ENCODE peak calls at places on chromosome 10, in seven cellular contexts. S is left ventricle myocardium inferior, B is mesenchymal stem cell, T is cardiac muscle cell, Z is mammary epithelial cell, W is thoracic aorta, P is kidney. E is an unnamed sample. For H3K9me3, the result is how much of the 10 kb centered on the place peaks cover.

GRCh38 chr10:30433286-30433778 is 652 bp upstream of the MAP3K8 start:
- DNase-seq in B (peak), Z (no peak), W (no peak), P (peak), T (peak), S (peak), E (peak)

GRCh38 chr10:34213193-34213804 is 601.8 kb downstream of the PARD3 start:
- DNase-seq in T (no peak), W (no peak), B (no peak), S (no peak), Z (no peak), P (no peak), E (no peak)

GRCh38 chr10:114684085-114684821 is 26.2 kb upstream of the ABLIM1 start:
- DNase-seq in Z (no peak), T (no peak), S (peak), W (no peak), P (peak), B (peak), E (peak)

GRCh38 chr10:118108194-118109026 is 61.7 kb upstream of the RAB11FIP2 start:
- DNase-seq in Z (peak), B (no peak), P (no peak), W (no peak), S (no peak), T (no peak), E (no peak)

GRCh38 chr10:55024718-55025117 is 223.7 kb upstream of the PCDH15 start:
- DNase-seq in B (peak), W (no peak), S (no peak), Z (no peak), T (peak), P (no peak), E (no peak)

GRCh38 chr10:14468022-14468421 is 137.3 kb upstream of the FRMD4A start:
- DNase-seq in S (no peak), Z (no peak), T (no peak), P (no peak), W (no peak), B (no peak), E (no peak)

GRCh38 chr10:14063531-14064317 is 267.0 kb downstream of the FRMD4A start:
- DNase-seq in T (peak), B (peak), S (no peak), W (no peak), P (peak), Z (no peak), E (no peak)

GRCh38 chr10:50347394-50347802 is 96.1 kb upstream of the ASAH2 start:
- DNase-seq in W (no peak), P (no peak), S (no peak), Z (no peak), B (no peak), T (no peak), E (no peak)

GRCh38 chr10:129679207-129679606 is 212.2 kb downstream of the MGMT start:
- DNase-seq in T (no peak), B (no peak), P (no peak), S (no peak), Z (no peak), W (no peak), E (no peak)

GRCh38 chr10:11307937-11308336 is 290.3 kb downstream of the CELF2 start:
- DNase-seq in P (no peak), S (no peak), W (no peak), B (no peak), Z (no peak), T (no peak), E (no peak)

GRCh38 chr10:62732841-62733653 is 71.5 kb upstream of the ADO start:
- DNase-seq in Z (peak), S (no peak), W (no peak), P (no peak), B (peak), T (no peak), E (peak)

GRCh38 chr10:52621635-52622079 is 150.9 kb downstream of the MBL2 start:
- DNase-seq in B (no peak), T (peak), W (no peak), S (no peak), P (no peak), Z (no peak), E (no peak)

GRCh38 chr10:67923551-67923950 is 39.1 kb downstream of the SIRT1 start:
- DNase-seq in T (no peak), P (no peak), B (no peak), W (no peak), Z (peak), S (no peak), E (peak)

GRCh38 chr10:97913554-97913953 is 63.9 kb downstream of the GOLGA7B start:
- DNase-seq in S (no peak), W (no peak), P (no peak), T (no peak), B (no peak), Z (no peak), E (no peak)

DNA sequence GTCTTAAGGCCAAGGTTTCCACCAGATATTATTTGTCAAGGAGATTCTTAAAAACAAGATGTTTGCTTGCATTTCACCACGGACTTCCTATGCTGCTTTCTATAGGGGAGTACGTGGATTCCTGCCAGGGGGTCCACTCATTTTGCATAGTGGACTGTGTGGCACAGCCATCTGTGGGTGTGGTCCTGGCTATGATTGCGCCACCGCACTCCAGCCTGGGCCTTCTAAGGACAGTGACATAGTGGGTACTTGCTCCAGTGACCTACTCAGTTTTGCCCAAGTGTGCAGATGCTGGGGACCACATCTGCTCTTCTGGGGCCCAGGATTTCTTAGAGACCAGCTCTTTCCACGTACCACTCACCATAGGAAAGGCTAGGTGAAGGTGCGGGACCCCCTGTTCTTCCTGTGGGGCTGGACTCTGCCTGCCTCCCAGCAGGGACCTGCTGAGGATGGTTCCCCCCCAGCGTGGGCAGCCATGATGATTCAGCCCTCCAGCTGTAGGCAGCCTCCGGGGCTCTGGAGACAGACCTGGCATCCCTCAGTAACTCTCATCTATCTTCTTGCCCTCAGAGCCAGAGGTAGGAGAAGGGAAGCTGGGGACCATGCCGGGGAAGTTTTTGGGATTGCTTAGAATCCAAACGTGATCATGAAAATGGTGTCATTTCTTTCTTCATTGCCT is 42.9 kb downstream of the HK1 start:
- DNase-seq in T (no peak), S (no peak), Z (no peak), W (no peak), P (no peak), B (peak), E (no peak)
- H3K4me3 ChIP-seq in T (no peak), S (no peak), Z (no peak), W (peak), P (no peak), B (peak), E (no peak)

GRCh38 chr10:42598249-42598873 is 40.0 kb downstream of the ZNF33B start:
- DNase-seq in W (no peak), S (no peak), P (no peak), Z (no peak), T (no peak), B (no peak), E (no peak)

GRCh38 chr10:42594246-42594650 is 44.1 kb downstream of the ZNF33B start:
- DNase-seq in P (no peak), S (no peak), B (peak), Z (peak), W (no peak), T (no peak), E (no peak)

GRCh38 chr10:42596196-42596595 is 42.2 kb downstream of the ZNF33B start:
- DNase-seq in T (no peak), Z (no peak), S (no peak), P (no peak), W (no peak), B (no peak), E (no peak)

GRCh38 chr10:42593284-42593683 is 45.1 kb downstream of the ZNF33B start:
- DNase-seq in W (no peak), T (no peak), B (peak), P (no peak), S (no peak), Z (no peak), E (no peak)
- H3K9me3 ChIP-seq in W (under half), T (under half), B (half or more), P (under half), S (half or more), Z (under half), E (half or more)

GRCh38 chr10:124145109-124145860 is 51.9 kb upstream of the CHST15 start:
- DNase-seq in P (peak), Z (peak), W (no peak), B (peak), T (no peak), S (peak), E (no peak)

GRCh38 chr10:124142960-124143359 is 49.6 kb upstream of the CHST15 start:
- DNase-seq in T (no peak), W (no peak), Z (no peak), B (no peak), P (peak), S (no peak), E (no peak)

GRCh38 chr10:124142296-124142853 is 49.0 kb upstream of the CHST15 start:
- DNase-seq in B (no peak), W (no peak), P (peak), T (no peak), Z (no peak), S (no peak), E (no peak)

GRCh38 chr10:124144536-124144935 is 51.1 kb upstream of the CHST15 start:
- DNase-seq in S (no peak), W (no peak), Z (no peak), T (no peak), P (no peak), B (no peak), E (no peak)

GRCh38 chr10:124143721-124144120 is 50.3 kb upstream of the CHST15 start:
- DNase-seq in B (no peak), T (no peak), P (peak), S (no peak), W (no peak), Z (no peak), E (no peak)
- H3K4me3 ChIP-seq in B (no peak), T (no peak), P (no peak), S (no peak), W (no peak), Z (no peak), E (no peak)

DNA sequence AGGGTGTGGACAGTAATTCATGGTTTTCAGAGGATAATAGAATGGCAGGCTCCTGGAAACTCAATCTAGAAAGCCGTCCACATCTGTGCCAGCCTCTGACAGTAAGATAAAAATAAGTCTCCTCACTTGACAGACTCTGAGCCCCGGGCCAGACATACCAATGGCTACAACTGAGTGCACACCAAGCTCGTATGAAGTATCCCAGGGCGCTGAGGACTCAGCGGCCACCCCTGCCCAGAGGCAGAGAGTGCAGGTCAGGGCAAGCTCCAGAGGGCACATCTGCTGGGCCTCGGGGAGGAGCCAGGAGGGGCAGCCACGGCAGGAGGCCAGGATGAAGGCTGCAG is 262.8 kb upstream of the TCERG1L start:
- DNase-seq in T (no peak), P (no peak), B (no peak), S (no peak), W (no peak), Z (no peak), E (no peak)
- H3K9me3 ChIP-seq in T (under half), P (under half), B (under half), S (under half), W (under half), Z (under half), E (under half)

DNA sequence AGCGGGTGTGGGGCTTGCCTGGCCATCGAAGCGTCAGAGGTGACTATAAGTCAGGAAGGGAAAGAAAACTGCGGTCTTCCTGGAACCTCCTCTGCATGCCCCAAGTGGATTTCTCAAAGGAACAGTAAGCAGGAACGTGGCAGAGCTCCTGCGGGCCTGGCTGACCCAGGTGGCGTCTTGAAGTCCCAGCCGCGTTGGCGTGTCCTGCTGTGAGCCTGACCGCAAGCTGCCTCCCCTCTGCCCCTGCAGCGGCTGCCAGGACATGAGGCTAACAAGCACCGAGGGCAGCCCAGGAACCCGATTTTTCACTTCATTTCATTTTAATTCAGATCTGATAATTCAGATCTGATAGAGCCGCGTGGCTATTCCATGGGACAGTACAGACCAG is 55.4 kb downstream of the NKX6-2 start:
- DNase-seq in Z (no peak), P (no peak), B (no peak), S (no peak), T (no peak), W (no peak), E (no peak)
- H3K4me3 ChIP-seq in Z (no peak), P (no peak), B (no peak), S (no peak), T (no peak), W (no peak), E (no peak)

DNA sequence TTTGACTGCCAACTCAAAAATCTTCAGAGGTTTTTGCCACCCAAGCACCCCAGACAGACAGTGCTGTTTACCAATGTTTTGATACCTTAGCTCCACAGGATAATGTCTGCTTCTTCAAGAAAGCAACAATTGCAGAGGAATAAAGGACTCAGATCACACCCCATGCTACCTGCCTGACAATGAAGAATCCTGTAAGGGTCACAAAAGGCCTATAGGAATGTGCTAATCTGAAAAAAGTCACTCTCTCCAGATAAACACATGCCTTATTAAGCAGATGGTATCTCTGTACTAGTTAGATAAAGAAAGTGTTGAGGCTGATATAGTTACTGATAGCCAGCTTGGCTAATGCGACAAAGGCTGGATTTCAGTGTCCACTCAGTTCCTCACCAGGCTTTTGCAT is 1076.7 kb upstream of the SORCS1 start:
- DNase-seq in B (no peak), T (no peak), W (no peak), S (no peak), P (no peak), Z (no peak), E (no peak)
- H3K9me3 ChIP-seq in B (under half), T (under half), W (under half), S (under half), P (under half), Z (under half), E (under half)

GRCh38 chr10:5068274-5069017 is 25.8 kb upstream of the AKR1C3 start:
- DNase-seq in B (no peak), Z (no peak), T (no peak), W (no peak), S (no peak), P (no peak), E (no peak)

GRCh38 chr10:5076615-5077014 is 17.6 kb upstream of the AKR1C3 start:
- DNase-seq in B (no peak), W (no peak), S (no peak), Z (no peak), T (no peak), P (no peak), E (no peak)

GRCh38 chr10:5073659-5074058 is 20.6 kb upstream of the AKR1C3 start:
- DNase-seq in S (no peak), Z (no peak), B (no peak), T (no peak), P (no peak), W (no peak), E (no peak)

GRCh38 chr10:5071411-5072198 is 22.6 kb upstream of the AKR1C3 start:
- DNase-seq in P (peak), S (peak), Z (peak), T (peak), B (peak), W (peak), E (peak)

GRCh38 chr10:5070648-5071410 is 23.4 kb upstream of the AKR1C3 start:
- DNase-seq in B (peak), P (no peak), T (no peak), Z (no peak), W (no peak), S (no peak), E (no peak)
- H3K4me3 ChIP-seq in B (peak), P (peak), T (no peak), Z (no peak), W (peak), S (peak), E (no peak)

GRCh38 chr10:1569208-1569607 is 168.1 kb downstream of the ADARB2 start:
- DNase-seq in P (no peak), W (no peak), Z (no peak), S (no peak), B (no peak), T (no peak), E (no peak)
- H3K9me3 ChIP-seq in P (under half), W (under half), Z (under half), S (under half), B (under half), T (under half), E (under half)

E was measured in PC-3.